ENCODE peak calls at places on chromosomes 2 and 18, in eight cellular contexts. O, G, U, K, W, V, A and H are unnamed samples.

GRCh38 chr2:223731503-223731902 is 105.9 kb downstream of the AP1S3 start:
- DNase-seq in O (peak), G (no peak), U (no peak), K (no peak), W (no peak), V (no peak), A (no peak), H (no peak)

GRCh38 chr2:57396364-57397098 is 650.1 kb upstream of the VRK2 start:
- DNase-seq in O (peak), G (no peak), U (no peak), K (peak), W (no peak), V (no peak), A (no peak), H (no peak)

GRCh38 chr18:49025767-49026500 is 75.2 kb upstream of the SMAD7 start:
- DNase-seq in O (no peak), G (no peak), U (no peak), K (no peak), W (no peak), V (no peak), A (no peak), H (no peak)

GRCh38 chr2:9797681-9798556 is 45.4 kb upstream of the TAF1B start:
- DNase-seq in O (no peak), G (no peak), U (no peak), K (no peak), W (no peak), V (no peak), A (no peak), H (no peak)

GRCh38 chr18:79071037-79071960 is 2.1 kb downstream of the ATP9B start:
- DNase-seq in O (peak), G (no peak), U (no peak), K (no peak), W (no peak), V (peak), A (no peak), H (no peak)

GRCh38 chr18:4119127-4119648 is 335.9 kb downstream of the DLGAP1 start:
- DNase-seq in O (no peak), G (no peak), U (no peak), K (peak), W (no peak), V (no peak), A (no peak), H (no peak)

GRCh38 chr2:74179063-74179865 is 585 bp upstream of the MOB1A start:
- DNase-seq in O (peak), G (no peak), U (no peak), K (no peak), W (no peak), V (no peak), A (no peak), H (no peak)

GRCh38 chr2:10237392-10238321 is 65.0 kb upstream of the HPCAL1 start:
- DNase-seq in O (no peak), G (no peak), U (peak), K (no peak), W (no peak), V (no peak), A (no peak), H (no peak)

GRCh38 chr2:20400787-20401494 is 45.9 kb upstream of the RHOB start:
- DNase-seq in O (no peak), G (no peak), U (no peak), K (no peak), W (no peak), V (no peak), A (no peak), H (no peak)

GRCh38 chr18:79068299-79068945 is 772 bp upstream of the ATP9B start:
- DNase-seq in O (peak), G (peak), U (peak), K (peak), W (peak), V (peak), A (no peak), H (no peak)

GRCh38 chr18:23718731-23719130 is 29.5 kb downstream of the LAMA3 start:
- DNase-seq in O (peak), G (no peak), U (no peak), K (peak), W (no peak), V (no peak), A (no peak), H (no peak)

GRCh38 chr18:74632088-74632679 is 34.5 kb downstream of the ZNF407 start:
- DNase-seq in O (no peak), G (no peak), U (no peak), K (no peak), W (no peak), V (no peak), A (no peak), H (no peak)

GRCh38 chr2:84126084-84126483 is 333.0 kb downstream of the SUCLG1 start:
- DNase-seq in O (no peak), G (no peak), U (no peak), K (no peak), W (no peak), V (no peak), A (no peak), H (no peak)

GRCh38 chr2:203583696-203584095 is 48.6 kb upstream of the RAPH1 start:
- DNase-seq in O (peak), G (no peak), U (no peak), K (no peak), W (no peak), V (no peak), A (no peak), H (no peak)

GRCh38 chr2:174554514-174555119 is 43.0 kb downstream of the WIPF1 start:
- DNase-seq in O (no peak), G (no peak), U (no peak), K (no peak), W (no peak), V (no peak), A (no peak), H (no peak)

GRCh38 chr2:190551928-190552327 is 17.4 kb upstream of the NEMP2 start:
- DNase-seq in O (no peak), G (no peak), U (peak), K (peak), W (no peak), V (no peak), A (no peak), H (no peak)

GRCh38 chr2:109126501-109126860 is 2.5 kb upstream of the SH3RF3 start:
- DNase-seq in O (peak), G (no peak), U (no peak), K (peak), W (no peak), V (no peak), A (no peak), H (no peak)

GRCh38 chr2:128646091-128646490 is 327.4 kb upstream of the HS6ST1 start:
- DNase-seq in O (no peak), G (no peak), U (no peak), K (no peak), W (no peak), V (no peak), A (no peak), H (no peak)

GRCh38 chr2:239919779-239920545 is 105.2 kb downstream of the NDUFA10 start:
- DNase-seq in O (no peak), G (no peak), U (no peak), K (no peak), W (no peak), V (no peak), A (no peak), H (no peak)

GRCh38 chr2:10120938-10121574 is 1.5 kb upstream of the RRM2 start:
- DNase-seq in O (peak), G (no peak), U (no peak), K (no peak), W (no peak), V (no peak), A (peak), H (peak)

GRCh38 chr18:61679836-61680235 is 213.0 kb downstream of the RNF152 start:
- DNase-seq in O (no peak), G (no peak), U (no peak), K (no peak), W (no peak), V (no peak), A (no peak), H (no peak)

GRCh38 chr2:28406276-28407096 is 13.8 kb downstream of the FOSL2 start:
- DNase-seq in O (peak), G (peak), U (peak), K (peak), W (peak), V (no peak), A (no peak), H (no peak)

GRCh38 chr2:217065695-217066405 is 206.0 kb upstream of the TNP1 start:
- DNase-seq in O (peak), G (no peak), U (no peak), K (no peak), W (no peak), V (peak), A (no peak), H (no peak)

GRCh38 chr2:208248601-208249000 is 6.3 kb downstream of the IDH1 start:
- DNase-seq in O (no peak), G (no peak), U (no peak), K (no peak), W (no peak), V (no peak), A (no peak), H (no peak)

GRCh38 chr2:12950957-12951656 is 234.4 kb downstream of the TRIB2 start:
- DNase-seq in O (peak), G (no peak), U (no peak), K (peak), W (no peak), V (no peak), A (no peak), H (no peak)

GRCh38 chr2:118232391-118233255 is 144.4 kb downstream of the INSIG2 start:
- DNase-seq in O (no peak), G (no peak), U (no peak), K (peak), W (no peak), V (no peak), A (no peak), H (no peak)

GRCh38 chr2:179561702-179562101 is 297.1 kb upstream of the SESTD1 start:
- DNase-seq in O (no peak), G (no peak), U (no peak), K (no peak), W (no peak), V (peak), A (peak), H (no peak)

GRCh38 chr2:155456222-155456621 is 757.7 kb downstream of the KCNJ3 start:
- DNase-seq in O (no peak), G (no peak), U (no peak), K (no peak), W (no peak), V (no peak), A (no peak), H (no peak)

GRCh38 chr18:23528580-23529472 is 25.5 kb downstream of the RMC1 start:
- DNase-seq in O (peak), G (no peak), U (no peak), K (peak), W (no peak), V (no peak), A (no peak), H (no peak)

GRCh38 chr2:101697794-101698418 is 399 bp downstream of the MAP4K4 start:
- DNase-seq in O (peak), G (no peak), U (no peak), K (peak), W (peak), V (no peak), A (peak), H (no peak)

GRCh38 chr18:74139888-74140287 is 7.7 kb downstream of the FBXO15 start:
- DNase-seq in O (peak), G (no peak), U (no peak), K (no peak), W (no peak), V (no peak), A (no peak), H (no peak)